ENCODE peak calls at places on chromosome X, in ten cellular contexts. Y is neural crest cell; K is lower lobe of right lung; R is amniotic stem cell; Z is AG09319; Q is brain pericyte; J is NCI-H1092; T is effector memory CD8-positive, alpha-beta T cell; F is dermis microvascular lymphatic vessel endothelial cell; D is choroid plexus epithelial cell. A is an unnamed sample.

GRCh38 chrX:103343105-103343504 is 13.1 kb downstream of the TCEAL7 start:
- DNase-seq in Z (no peak), F (peak; percentile 48), D (peak; percentile 69), J (no peak), R (peak; percentile 22), Y (no peak), Q (no peak), K (no peak), T (peak; percentile 4), A (no peak)

GRCh38 chrX:80004458-80004857 is 10.1 kb upstream of the TBX22 start:
- DNase-seq in R (no peak), Y (no peak), T (no peak), J (no peak), F (no peak), Z (no peak), Q (no peak), D (no peak), K (no peak), A (no peak)

GRCh38 chrX:29852767-29853166 is 362.6 kb upstream of the MAGEB2 start:
- DNase-seq in D (peak; percentile 54), R (no peak), F (no peak), K (no peak), T (no peak), Z (no peak), Q (no peak), Y (no peak), J (no peak), A (no peak)

GRCh38 chrX:3520987-3521875 is 174.8 kb upstream of the MXRA5 start:
- DNase-seq in D (peak; percentile 14), J (no peak), K (no peak), Y (no peak), F (no peak), T (no peak), R (no peak), Z (no peak), Q (peak; percentile 13), A (no peak)

GRCh38 chrX:101078716-101079115 is at the start of gene TMEM35A:
- DNase-seq in K (no peak), R (no peak), Z (no peak), T (no peak), D (peak; percentile 43), Q (no peak), F (peak; percentile 16), Y (peak; percentile 2), J (peak; percentile 8), A (no peak)

GRCh38 chrX:106302304-106302703 is 134.2 kb downstream of the PWWP3B start:
- DNase-seq in D (peak; percentile 84), T (no peak), R (no peak), Y (no peak), J (no peak), Z (no peak), F (no peak), Q (no peak), K (no peak), A (no peak)

GRCh38 chrX:53422915-53423268 is 219 bp downstream of the RIBC1 start:
- DNase-seq in Y (no peak), J (no peak), Q (no peak), D (no peak), T (no peak), Z (no peak), F (no peak), R (no peak), K (no peak), A (no peak)

GRCh38 chrX:73851014-73852009 is 288.3 kb downstream of the CHIC1 start:
- DNase-seq in K (no peak), F (no peak), D (no peak), R (peak; percentile 84), Z (peak; percentile 90), T (no peak), Q (no peak), Y (no peak), J (no peak), A (no peak)

GRCh38 chrX:3678287-3678686 is 35.2 kb downstream of the PRKX start:
- DNase-seq in J (no peak), T (no peak), D (peak; percentile 29), Z (no peak), F (no peak), Y (no peak), K (no peak), R (no peak), Q (no peak), A (no peak)

GRCh38 chrX:77440310-77440709 is 6.9 kb upstream of the FGF16 start:
- DNase-seq in Q (no peak), Y (no peak), T (no peak), R (no peak), F (no peak), Z (no peak), D (peak; percentile 55), K (no peak), J (no peak), A (no peak)

GRCh38 chrX:74450803-74451449 is 29.6 kb downstream of the SLC16A2 start:
- DNase-seq in Q (peak; percentile 11), R (peak; percentile 75), Z (peak; percentile 62), F (no peak), T (no peak), Y (no peak), D (peak; percentile 93), J (no peak), K (no peak), A (peak; percentile 6)

GRCh38 chrX:112798736-112799135 is 41.9 kb downstream of the AMOT start:
- DNase-seq in Z (no peak), Y (no peak), D (no peak), J (no peak), R (no peak), Q (no peak), T (no peak), K (no peak), F (no peak), A (no peak)

GRCh38 chrX:41737065-41737464 is 13.1 kb downstream of the GPR82 start:
- DNase-seq in D (no peak), T (peak; percentile 1), Z (no peak), F (no peak), K (no peak), Y (no peak), R (no peak), Q (no peak), J (no peak), A (no peak)

GRCh38 chrX:50097121-50097520 is 103.7 kb downstream of the AKAP4 start:
- DNase-seq in R (no peak), D (no peak), K (no peak), Y (no peak), J (no peak), Q (no peak), Z (no peak), T (no peak), F (no peak), A (no peak)

GRCh38 chrX:27890611-27891010 is 82.8 kb downstream of the MAGEB10 start:
- DNase-seq in F (peak; percentile 77), Q (no peak), K (no peak), J (no peak), D (peak; percentile 61), R (no peak), Z (no peak), T (no peak), Y (no peak), A (no peak)

GRCh38 chrX:51894697-51895336 is 1.4 kb downstream of the MAGED1 start:
- DNase-seq in K (no peak), Q (no peak), F (peak; percentile 32), J (peak; percentile 13), Z (no peak), Y (no peak), T (no peak), D (peak; percentile 28), R (no peak), A (no peak)

GRCh38 chrX:150197388-150197787 is 165.7 kb upstream of the MAMLD1 start:
- DNase-seq in F (no peak), T (no peak), D (no peak), Q (no peak), R (no peak), Z (no peak), J (no peak), Y (no peak), K (no peak), A (no peak)

GRCh38 chrX:29627833-29628232 is 587.5 kb upstream of the MAGEB2 start:
- DNase-seq in R (no peak), Y (no peak), Q (no peak), J (no peak), T (no peak), K (no peak), D (peak; percentile 4), Z (no peak), F (no peak), A (no peak)

GRCh38 chrX:154019633-154020499 is at the start of gene IRAK1:
- DNase-seq in Y (peak; percentile 23), J (no peak), T (peak; percentile 19), R (peak; percentile 25), K (peak; percentile 71), F (peak; percentile 67), Q (no peak), D (peak; percentile 53), Z (no peak), A (no peak)

A was measured in thoracic aorta.